ENCODE peak calls at places on chromosomes 3 and 15, in five cellular contexts. W is IMR-90, V is K562, T is uterus, I is body of pancreas. B is an unnamed sample.

GRCh38 chr3:22157848-22158247 is 406.8 kb upstream of the ZNF385D start:
- DNase-seq in W (no peak), V (no peak), T (no peak), I (no peak), B (no peak)

GRCh38 chr3:63950698-63951097 is 38.5 kb upstream of the SCAANT1 start:
- DNase-seq in W (no peak), V (no peak), T (no peak), I (no peak), B (no peak)

GRCh38 chr15:82064824-82065223 is 19.0 kb upstream of the MEX3B start:
- DNase-seq in W (peak), V (no peak), T (no peak), I (no peak), B (no peak)

GRCh38 chr3:183211390-183211789 is 41.7 kb upstream of the B3GNT5 start:
- DNase-seq in W (no peak), V (no peak), T (no peak), I (peak), B (no peak)

GRCh38 chr15:101540480-101541239 is 51.2 kb upstream of the PCSK6 start:
- DNase-seq in W (no peak), V (no peak), T (no peak), I (no peak), B (no peak)

GRCh38 chr15:67114846-67115521 is 49.6 kb downstream of the SMAD3 start:
- DNase-seq in W (peak), V (no peak), T (no peak), I (no peak), B (no peak)

GRCh38 chr15:73802336-73803105 is 49.4 kb upstream of the INSYN1 start:
- DNase-seq in W (no peak), V (no peak), T (peak), I (no peak), B (no peak)

GRCh38 chr3:35393916-35394315 is 245.4 kb upstream of the ARPP21 start:
- DNase-seq in W (no peak), V (no peak), T (no peak), I (no peak), B (no peak)

GRCh38 chr3:95438274-95438673 is 1375.4 kb downstream of the NSUN3 start:
- DNase-seq in W (no peak), V (no peak), T (no peak), I (no peak), B (no peak)
- TF ChIP-seq POLR2A in W (no peak), V (no peak), T (no peak), I (no peak), B (no peak)

DNA sequence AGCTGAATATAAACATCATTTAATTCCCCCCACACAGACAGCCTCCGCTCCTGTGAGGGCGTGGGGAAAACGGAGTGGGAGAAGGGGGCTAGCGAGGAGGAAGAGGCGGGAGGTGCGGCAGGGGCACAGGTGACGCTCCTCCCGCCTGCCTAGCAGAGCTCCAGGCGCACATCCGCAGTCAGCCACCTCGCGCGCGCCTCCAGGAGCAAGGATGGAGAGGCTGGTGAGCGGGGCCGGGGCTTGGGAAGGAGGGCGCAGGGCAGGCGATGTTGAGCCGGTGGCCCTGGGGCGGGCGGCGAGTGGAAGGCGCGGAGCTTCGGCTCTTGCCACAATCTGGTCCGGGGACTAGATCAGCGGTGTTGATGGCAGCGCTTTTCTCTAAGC is at the start of gene CD200:
- DNase-seq in W (peak), V (no peak), T (peak), I (peak), B (no peak)
- TF ChIP-seq POLR2A in W (no peak), V (no peak), T (peak), I (peak), B (no peak)

GRCh38 chr15:90033448-90033847 is 32.3 kb downstream of the ZNF710 start:
- DNase-seq in W (no peak), V (no peak), T (no peak), I (no peak), B (no peak)

GRCh38 chr15:90030376-90030775 is 29.3 kb downstream of the ZNF710 start:
- DNase-seq in W (no peak), V (no peak), T (no peak), I (peak), B (no peak)

GRCh38 chr15:90029024-90029423 is 27.9 kb downstream of the ZNF710 start:
- DNase-seq in W (no peak), V (no peak), T (no peak), I (peak), B (no peak)

GRCh38 chr15:90033006-90033405 is 31.9 kb downstream of the ZNF710 start:
- DNase-seq in W (no peak), V (no peak), T (no peak), I (no peak), B (no peak)

GRCh38 chr15:90031231-90031791 is 30.2 kb downstream of the ZNF710 start:
- DNase-seq in W (peak), V (no peak), T (no peak), I (peak), B (no peak)
- TF ChIP-seq POLR2A in W (no peak), V (no peak), T (no peak), I (no peak), B (no peak)

GRCh38 chr15:75723847-75724660 is 11.4 kb upstream of the CSPG4 start:
- DNase-seq in W (peak), V (peak), T (peak), I (peak), B (peak)
- TF ChIP-seq POLR2A in W (peak), V (no peak), T (no peak), I (no peak), B (no peak)

GRCh38 chr3:3125977-3126376 is 763 bp upstream of the TRNT1 start:
- DNase-seq in W (no peak), V (no peak), T (no peak), I (no peak), B (no peak)

GRCh38 chr3:3129579-3129978 is 2.8 kb downstream of the TRNT1 start:
- DNase-seq in W (no peak), V (no peak), T (no peak), I (no peak), B (no peak)

GRCh38 chr3:3127432-3128010 is 781 bp downstream of the TRNT1 start:
- DNase-seq in W (peak), V (peak), T (no peak), I (no peak), B (peak)

DNA sequence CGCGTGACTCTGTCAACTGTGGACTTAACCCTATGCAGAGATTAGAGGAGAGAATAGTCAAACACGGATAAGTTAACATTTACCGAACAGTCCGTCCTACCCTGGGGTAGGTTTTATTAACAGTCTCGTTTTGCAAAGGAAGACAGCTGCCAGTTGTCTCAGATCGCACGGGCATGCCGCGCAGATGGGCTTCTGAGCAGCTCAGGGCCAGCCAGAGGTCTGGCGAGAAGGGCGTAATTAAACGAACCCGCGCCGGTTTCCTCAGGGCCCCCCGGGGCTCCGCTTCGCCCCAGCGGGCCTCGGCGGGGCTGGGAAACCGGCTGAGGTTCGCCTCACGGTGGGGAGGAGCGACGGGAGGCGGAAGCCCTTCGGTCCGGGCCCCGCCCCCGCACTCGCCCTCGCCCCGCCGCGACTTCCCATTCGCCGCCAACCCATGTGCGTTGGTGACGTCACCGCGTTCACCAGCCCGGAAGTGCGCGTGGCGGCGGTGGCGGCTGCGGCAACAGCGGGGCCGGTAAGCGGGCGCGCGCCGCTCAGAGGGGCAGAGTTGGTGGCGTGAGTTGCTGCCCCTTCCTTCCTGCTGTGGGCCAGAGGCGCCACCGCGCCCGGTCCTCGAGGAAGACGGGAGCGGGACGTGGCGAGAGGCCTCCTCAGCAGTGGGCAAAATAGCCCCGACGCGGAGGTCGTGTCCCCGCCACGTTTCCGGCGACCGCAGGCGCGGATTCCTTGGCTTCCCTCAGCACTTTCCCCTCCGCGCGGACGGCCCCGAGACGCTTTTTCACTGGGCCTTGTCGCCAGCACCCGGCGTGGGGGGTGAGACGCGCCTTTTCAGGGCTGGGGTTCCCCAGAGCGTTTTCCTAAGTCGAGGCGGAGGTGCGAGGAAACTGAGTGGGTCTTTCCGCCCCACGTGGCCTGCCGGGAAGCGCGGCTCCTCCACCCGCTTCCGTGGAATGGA is at the start of gene TRNT1:
- DNase-seq in W (peak), V (peak), T (peak), I (peak), B (peak)
- TF ChIP-seq POLR2A in W (peak), V (peak), T (peak), I (peak), B (peak)

GRCh38 chr3:197791120-197792018 is at the start of gene LRCH3:
- DNase-seq in W (peak), V (peak), T (peak), I (peak), B (peak)
- TF ChIP-seq POLR2A in W (peak), V (peak), T (peak), I (peak), B (peak)

GRCh38 chr3:30606301-30607031 is at the start of gene TGFBR2:
- DNase-seq in W (peak), V (no peak), T (peak), I (peak), B (peak)

GRCh38 chr3:30604566-30604965 is 1.8 kb upstream of the TGFBR2 start:
- DNase-seq in W (no peak), V (no peak), T (no peak), I (no peak), B (no peak)

GRCh38 chr3:30605005-30605404 is 1.4 kb upstream of the TGFBR2 start:
- DNase-seq in W (no peak), V (no peak), T (no peak), I (no peak), B (no peak)

GRCh38 chr3:30605706-30606300 is 598 bp upstream of the TGFBR2 start:
- DNase-seq in W (no peak), V (no peak), T (no peak), I (no peak), B (no peak)

DNA sequence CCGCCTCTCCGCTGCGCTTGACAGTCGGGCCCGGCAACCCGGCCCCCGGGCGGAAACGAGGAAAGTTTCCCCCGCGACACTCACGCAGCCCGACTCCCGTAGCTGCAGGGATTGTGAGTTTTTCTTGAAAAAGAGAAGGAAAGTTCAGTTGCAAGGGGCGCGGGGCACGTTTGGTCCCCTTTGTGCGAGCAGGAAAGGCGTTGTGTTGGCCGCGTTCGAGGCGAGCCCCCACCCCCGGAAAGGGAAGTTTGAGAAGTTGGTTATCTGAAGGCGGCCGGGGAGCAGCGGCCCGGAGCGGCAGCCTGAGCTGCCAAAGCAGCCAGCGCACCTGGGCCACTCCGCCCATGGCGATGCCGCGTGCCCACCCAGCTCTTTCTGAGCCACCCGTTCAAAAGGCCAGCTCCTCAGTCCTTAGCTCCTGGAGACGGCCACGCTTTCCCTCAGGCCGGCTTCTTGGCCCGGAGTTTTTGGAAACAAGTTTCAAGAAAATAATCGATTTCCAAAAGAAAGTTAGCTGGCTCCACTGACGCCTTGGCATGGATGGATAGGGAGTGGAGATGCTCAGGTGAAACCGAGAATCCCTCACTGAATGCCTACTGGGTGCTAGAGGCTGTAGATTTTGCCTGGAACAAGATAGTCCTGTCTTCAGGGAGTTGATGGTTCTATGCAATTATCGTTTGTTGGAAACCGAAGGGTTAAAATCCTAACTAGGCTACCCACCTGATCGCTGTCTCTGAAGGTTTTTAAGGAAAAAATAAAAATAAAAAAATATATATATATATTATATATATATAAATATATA is 832 bp downstream of the TGFBR2 start:
- DNase-seq in W (no peak), V (no peak), T (peak), I (peak), B (peak)
- TF ChIP-seq POLR2A in W (no peak), V (no peak), T (peak), I (peak), B (no peak)

GRCh38 chr15:70892912-70893560 is 410 bp downstream of the LRRC49 start:
- DNase-seq in W (peak), V (no peak), T (no peak), I (no peak), B (peak)

DNA sequence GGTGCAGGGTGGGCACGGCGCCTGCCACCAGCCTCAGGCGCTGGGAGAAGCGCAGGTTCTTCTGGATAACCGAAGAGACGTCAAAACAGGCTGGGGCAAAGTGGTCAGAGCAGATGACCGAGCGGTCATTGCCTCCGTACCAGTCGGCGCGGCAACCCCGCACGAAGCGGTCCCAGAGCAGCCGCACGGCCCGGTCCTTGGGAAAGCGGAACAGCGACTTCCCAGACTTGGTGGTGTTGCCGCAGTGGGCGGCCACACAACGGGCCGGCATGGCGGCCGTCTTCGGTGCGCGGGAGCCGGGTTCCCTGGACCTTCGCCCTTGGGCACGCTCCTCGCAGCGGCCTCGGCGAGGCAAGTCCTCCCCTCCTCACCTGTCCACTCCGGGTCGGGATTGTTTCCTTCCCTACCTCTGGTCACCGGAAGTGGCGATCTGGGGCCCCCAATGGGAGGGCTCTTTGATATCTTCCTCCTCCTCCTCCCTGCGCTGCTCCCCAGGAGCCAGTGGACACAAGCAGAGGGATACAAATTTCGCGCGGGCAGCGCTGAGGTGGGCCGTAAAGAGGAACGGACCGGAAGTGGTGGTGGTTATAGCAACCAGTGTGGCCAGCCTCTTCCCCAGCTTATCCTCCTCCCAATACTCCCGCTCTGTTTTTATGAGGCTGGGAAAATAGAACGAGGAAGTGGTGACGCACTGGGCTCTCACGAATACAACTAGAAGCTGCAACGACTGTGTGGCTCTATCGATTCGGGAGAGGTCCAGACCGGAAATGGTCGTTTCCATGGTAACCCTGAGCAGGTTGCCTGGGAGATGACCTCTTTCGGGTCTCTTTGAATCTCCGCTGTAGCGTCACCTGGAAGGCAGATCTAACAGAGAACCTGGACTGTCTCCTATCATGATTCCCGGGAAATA is at the start of the genes LRRC49 and THAP10:
- DNase-seq in W (peak), V (no peak), T (peak), I (peak), B (peak)
- TF ChIP-seq POLR2A in W (peak), V (no peak), T (peak), I (peak), B (peak)

GRCh38 chr3:114056130-114057010 is at the start of the genes CCDC191 and QTRT2:
- DNase-seq in W (peak), V (peak), T (peak), I (peak), B (peak)
- TF ChIP-seq POLR2A in W (no peak), V (peak), T (no peak), I (peak), B (peak)

DNA sequence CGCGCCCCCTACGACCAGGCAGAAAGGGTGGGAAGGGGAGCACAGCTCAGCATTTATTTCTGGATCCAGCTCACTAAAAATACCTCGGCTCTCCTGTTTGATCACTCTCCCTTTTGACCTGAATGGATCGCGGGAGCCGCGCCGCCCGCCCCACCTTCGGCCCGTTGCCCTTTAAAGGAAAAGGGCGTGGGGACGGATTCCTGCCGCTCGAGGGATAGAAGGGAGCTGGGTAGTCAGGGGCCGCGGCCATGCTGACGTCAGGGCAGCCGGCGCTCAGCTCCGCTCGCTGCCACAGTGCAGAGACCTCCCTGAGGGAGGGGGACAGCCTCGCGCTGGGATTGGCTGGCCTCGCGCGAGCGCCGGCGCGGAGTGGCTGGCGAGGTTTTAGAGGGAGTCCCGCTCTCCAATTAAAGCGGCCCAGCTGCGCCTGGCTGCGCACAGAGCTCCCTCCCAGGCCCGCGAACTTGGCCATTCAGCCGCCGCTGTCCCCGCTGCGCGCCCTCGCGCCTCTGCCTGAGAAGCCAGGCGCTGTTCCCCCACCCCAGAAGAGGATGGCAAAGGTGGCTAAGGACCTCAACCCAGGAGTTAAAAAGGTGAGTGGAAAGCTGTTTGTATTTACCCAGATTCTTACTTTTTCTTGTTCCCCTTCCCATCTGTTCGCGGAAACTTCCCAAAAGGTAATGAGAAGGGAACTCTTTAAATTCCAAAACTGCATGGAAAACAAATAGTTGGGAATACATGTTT is at the start of gene LMCD1:
- DNase-seq in W (peak), V (peak), T (peak), I (peak), B (peak)
- TF ChIP-seq POLR2A in W (peak), V (no peak), T (peak), I (peak), B (no peak)

B was measured in erythroblast.